ENCODE peak calls at places on chromosomes 11 and 22, in six cellular contexts. One of them, this sample, is unnamed.

GRCh38 chr22:29136715-29137700 is 64.2 kb downstream of the KREMEN1 start:
- DNase-seq in neuronal stem cell: no peak
- DNase-seq in H9: no peak
- DNase-seq in IMR-90: no peak
- DNase-seq in H1: no peak
- DNase-seq in mesendoderm: no peak
- DNase-seq in this sample: no peak

GRCh38 chr11:126162286-126163030 is 49.0 kb downstream of the RPUSD4 start:
- DNase-seq in neuronal stem cell: no peak
- DNase-seq in H9: no peak
- DNase-seq in IMR-90: peak; percentile 25
- DNase-seq in H1: no peak
- DNase-seq in mesendoderm: no peak
- DNase-seq in this sample: no peak

GRCh38 chr11:93192163-93192562 is 5.6 kb downstream of the SLC36A4 start:
- DNase-seq in neuronal stem cell: no peak
- DNase-seq in H9: peak; percentile 46
- DNase-seq in IMR-90: no peak
- DNase-seq in H1: no peak
- DNase-seq in mesendoderm: peak; percentile 92
- DNase-seq in this sample: no peak

GRCh38 chr11:14669499-14669898 is 25.9 kb downstream of the PDE3B start:
- DNase-seq in neuronal stem cell: no peak
- DNase-seq in H9: no peak
- DNase-seq in IMR-90: no peak
- DNase-seq in H1: no peak
- DNase-seq in mesendoderm: peak; percentile 19
- DNase-seq in this sample: no peak

GRCh38 chr11:115869131-115869530 is 364.9 kb upstream of the CADM1 start:
- DNase-seq in neuronal stem cell: no peak
- DNase-seq in H9: no peak
- DNase-seq in IMR-90: no peak
- DNase-seq in H1: no peak
- DNase-seq in mesendoderm: no peak
- DNase-seq in this sample: no peak

GRCh38 chr11:20065040-20065805 is 95.1 kb downstream of the DBX1 start:
- DNase-seq in neuronal stem cell: no peak
- DNase-seq in H9: no peak
- DNase-seq in IMR-90: no peak
- DNase-seq in H1: no peak
- DNase-seq in mesendoderm: no peak
- DNase-seq in this sample: peak; percentile 79

GRCh38 chr22:45777046-45777851 is 105.6 kb downstream of the ATXN10 start:
- DNase-seq in neuronal stem cell: no peak
- DNase-seq in H9: no peak
- DNase-seq in IMR-90: peak; percentile 63
- DNase-seq in H1: no peak
- DNase-seq in mesendoderm: no peak
- DNase-seq in this sample: peak; percentile 66

GRCh38 chr11:107370390-107370789 is 87.2 kb downstream of the CWF19L2 start:
- DNase-seq in neuronal stem cell: no peak
- DNase-seq in H9: no peak
- DNase-seq in IMR-90: no peak
- DNase-seq in H1: no peak
- DNase-seq in mesendoderm: no peak
- DNase-seq in this sample: no peak

GRCh38 chr22:39518124-39518786 is 2.1 kb upstream of the ATF4 start:
- DNase-seq in neuronal stem cell: no peak
- DNase-seq in H9: no peak
- DNase-seq in IMR-90: peak; percentile 30
- DNase-seq in H1: no peak
- DNase-seq in mesendoderm: no peak
- DNase-seq in this sample: no peak

GRCh38 chr11:44301856-44302231 is 8.1 kb downstream of the ALX4 start:
- DNase-seq in neuronal stem cell: no peak
- DNase-seq in H9: no peak
- DNase-seq in IMR-90: no peak
- DNase-seq in H1: no peak
- DNase-seq in mesendoderm: no peak
- DNase-seq in this sample: peak; percentile 92

GRCh38 chr11:44817207-44817944 is 90.6 kb downstream of the TSPAN18 start:
- DNase-seq in neuronal stem cell: no peak
- DNase-seq in H9: no peak
- DNase-seq in IMR-90: peak; percentile 27
- DNase-seq in H1: no peak
- DNase-seq in mesendoderm: no peak
- DNase-seq in this sample: no peak

GRCh38 chr11:119793335-119793984 is 64.5 kb upstream of the NECTIN1 start:
- DNase-seq in neuronal stem cell: no peak
- DNase-seq in H9: no peak
- DNase-seq in IMR-90: no peak
- DNase-seq in H1: no peak
- DNase-seq in mesendoderm: no peak
- DNase-seq in this sample: no peak

GRCh38 chr22:47328550-47329243 is 566.2 kb downstream of the TBC1D22A start:
- DNase-seq in neuronal stem cell: no peak
- DNase-seq in H9: no peak
- DNase-seq in IMR-90: peak; percentile 96
- DNase-seq in H1: no peak
- DNase-seq in mesendoderm: no peak
- DNase-seq in this sample: no peak

GRCh38 chr11:10108901-10109665 is 184.9 kb downstream of the SBF2 start:
- DNase-seq in neuronal stem cell: no peak
- DNase-seq in H9: no peak
- DNase-seq in IMR-90: peak; percentile 40
- DNase-seq in H1: no peak
- DNase-seq in mesendoderm: no peak
- DNase-seq in this sample: no peak

GRCh38 chr11:27353593-27354358 is 9.2 kb downstream of the CCDC34 start:
- DNase-seq in neuronal stem cell: no peak
- DNase-seq in H9: no peak
- DNase-seq in IMR-90: peak; percentile 80
- DNase-seq in H1: no peak
- DNase-seq in mesendoderm: no peak
- DNase-seq in this sample: no peak

GRCh38 chr22:46085831-46086576 is 64.3 kb upstream of the PPARA start:
- DNase-seq in neuronal stem cell: no peak
- DNase-seq in H9: no peak
- DNase-seq in IMR-90: no peak
- DNase-seq in H1: no peak
- DNase-seq in mesendoderm: no peak
- DNase-seq in this sample: peak; percentile 31

GRCh38 chr11:13008625-13009475 is at the start of gene RASSF10:
- DNase-seq in neuronal stem cell: peak; percentile 80
- DNase-seq in H9: peak; percentile 97
- DNase-seq in IMR-90: no peak
- DNase-seq in H1: peak; percentile 95
- DNase-seq in mesendoderm: peak; percentile 95
- DNase-seq in this sample: peak; percentile 75

GRCh38 chr11:9214765-9215164 is 50.4 kb downstream of the DENND5A start:
- DNase-seq in neuronal stem cell: no peak
- DNase-seq in H9: no peak
- DNase-seq in IMR-90: peak; percentile 66
- DNase-seq in H1: no peak
- DNase-seq in mesendoderm: peak; percentile 73
- DNase-seq in this sample: no peak

GRCh38 chr22:23751441-23751996 is 607 bp upstream of the ZNF70 start:
- DNase-seq in neuronal stem cell: no peak
- DNase-seq in H9: peak; percentile 60
- DNase-seq in IMR-90: no peak
- DNase-seq in H1: no peak
- DNase-seq in mesendoderm: peak; percentile 56
- DNase-seq in this sample: peak; percentile 35

GRCh38 chr22:23750374-23750743 is 553 bp downstream of the ZNF70 start:
- DNase-seq in neuronal stem cell: no peak
- DNase-seq in H9: no peak
- DNase-seq in IMR-90: no peak
- DNase-seq in H1: no peak
- DNase-seq in mesendoderm: no peak
- DNase-seq in this sample: no peak

GRCh38 chr22:23749747-23750373 is 1.1 kb downstream of the ZNF70 start:
- DNase-seq in neuronal stem cell: no peak
- DNase-seq in H9: no peak
- DNase-seq in IMR-90: no peak
- DNase-seq in H1: no peak
- DNase-seq in mesendoderm: no peak
- DNase-seq in this sample: no peak

GRCh38 chr22:23752090-23752691 is 1.3 kb upstream of the ZNF70 start:
- DNase-seq in neuronal stem cell: no peak
- DNase-seq in H9: no peak
- DNase-seq in IMR-90: no peak
- DNase-seq in H1: no peak
- DNase-seq in mesendoderm: no peak
- DNase-seq in this sample: no peak

GRCh38 chr22:23750744-23751440 is at the start of gene ZNF70:
- DNase-seq in neuronal stem cell: peak; percentile 83
- DNase-seq in H9: peak; percentile 96
- DNase-seq in IMR-90: peak; percentile 74
- DNase-seq in H1: peak; percentile 90
- DNase-seq in mesendoderm: peak; percentile 94
- DNase-seq in this sample: peak; percentile 87
- H3K4ac ChIP-seq in neuronal stem cell: peak within 1 kb of the TSS; percentile 86
- H3K4ac ChIP-seq in H9: no peak within 1 kb of the TSS
- H3K4ac ChIP-seq in IMR-90: peak within 1 kb of the TSS; percentile 100
- H3K4ac ChIP-seq in H1: peak within 1 kb of the TSS; percentile 99
- H3K4ac ChIP-seq in mesendoderm: peak within 1 kb of the TSS; percentile 85
- H3K4ac ChIP-seq in this sample: peak within 1 kb of the TSS; percentile 41

GRCh38 chr11:65486570-65487466 is 12.0 kb upstream of the MALAT1 start:
- DNase-seq in neuronal stem cell: no peak
- DNase-seq in H9: no peak
- DNase-seq in IMR-90: no peak
- DNase-seq in H1: no peak
- DNase-seq in mesendoderm: no peak
- DNase-seq in this sample: peak; percentile 2

GRCh38 chr11:65488273-65489058 is 10.4 kb upstream of the MALAT1 start:
- DNase-seq in neuronal stem cell: no peak
- DNase-seq in H9: no peak
- DNase-seq in IMR-90: peak; percentile 71
- DNase-seq in H1: no peak
- DNase-seq in mesendoderm: peak; percentile 75
- DNase-seq in this sample: peak; percentile 67

GRCh38 chr11:65489061-65489705 is 9.7 kb upstream of the MALAT1 start:
- DNase-seq in neuronal stem cell: peak; percentile 88
- DNase-seq in H9: peak; percentile 93
- DNase-seq in IMR-90: peak; percentile 90
- DNase-seq in H1: peak; percentile 75
- DNase-seq in mesendoderm: peak; percentile 99
- DNase-seq in this sample: peak; percentile 99

GRCh38 chr11:65487467-65488272 is 11.2 kb upstream of the MALAT1 start:
- DNase-seq in neuronal stem cell: peak; percentile 99
- DNase-seq in H9: peak; percentile 100
- DNase-seq in IMR-90: peak; percentile 100
- DNase-seq in H1: peak; percentile 95
- DNase-seq in mesendoderm: peak; percentile 100
- DNase-seq in this sample: peak; percentile 99

GRCh38 chr11:65485820-65486219 is 13.0 kb upstream of the MALAT1 start:
- DNase-seq in neuronal stem cell: no peak
- DNase-seq in H9: no peak
- DNase-seq in IMR-90: no peak
- DNase-seq in H1: no peak
- DNase-seq in mesendoderm: no peak
- DNase-seq in this sample: no peak
- H2BK120ac ChIP-seq in neuronal stem cell: no peak overlapping the region
- H2BK120ac ChIP-seq in H9: no peak overlapping the region
- H2BK120ac ChIP-seq in IMR-90: peak overlapping the region; percentile 93
- H2BK120ac ChIP-seq in H1: peak overlapping the region; percentile 93
- H2BK120ac ChIP-seq in mesendoderm: peak overlapping the region; percentile 40
- H2BK120ac ChIP-seq in this sample: peak overlapping the region; percentile 68

GRCh38 chr11:118791015-118791960 is at the start of gene DDX6:
- DNase-seq in neuronal stem cell: peak; percentile 79
- DNase-seq in H9: peak; percentile 84
- DNase-seq in IMR-90: peak; percentile 86
- DNase-seq in H1: peak; percentile 90
- DNase-seq in mesendoderm: peak; percentile 93
- DNase-seq in this sample: peak; percentile 85
- H3K4ac ChIP-seq in neuronal stem cell: peak within 1 kb of the TSS; percentile 97
- H3K4ac ChIP-seq in H9: peak within 1 kb of the TSS; percentile 97
- H3K4ac ChIP-seq in IMR-90: peak within 1 kb of the TSS; percentile 100
- H3K4ac ChIP-seq in H1: peak within 1 kb of the TSS; percentile 96
- H3K4ac ChIP-seq in mesendoderm: peak within 1 kb of the TSS; percentile 100
- H3K4ac ChIP-seq in this sample: peak within 1 kb of the TSS; percentile 99

GRCh38 chr22:31604746-31605705 is 57.0 kb downstream of the PISD start:
- DNase-seq in neuronal stem cell: no peak
- DNase-seq in H9: no peak
- DNase-seq in IMR-90: no peak
- DNase-seq in H1: no peak
- DNase-seq in mesendoderm: no peak
- DNase-seq in this sample: no peak
- H2BK120ac ChIP-seq in neuronal stem cell: no peak overlapping the region
- H2BK120ac ChIP-seq in H9: no peak overlapping the region
- H2BK120ac ChIP-seq in IMR-90: no peak overlapping the region
- H2BK120ac ChIP-seq in H1: no peak overlapping the region
- H2BK120ac ChIP-seq in mesendoderm: no peak overlapping the region
- H2BK120ac ChIP-seq in this sample: no peak overlapping the region

DNA sequence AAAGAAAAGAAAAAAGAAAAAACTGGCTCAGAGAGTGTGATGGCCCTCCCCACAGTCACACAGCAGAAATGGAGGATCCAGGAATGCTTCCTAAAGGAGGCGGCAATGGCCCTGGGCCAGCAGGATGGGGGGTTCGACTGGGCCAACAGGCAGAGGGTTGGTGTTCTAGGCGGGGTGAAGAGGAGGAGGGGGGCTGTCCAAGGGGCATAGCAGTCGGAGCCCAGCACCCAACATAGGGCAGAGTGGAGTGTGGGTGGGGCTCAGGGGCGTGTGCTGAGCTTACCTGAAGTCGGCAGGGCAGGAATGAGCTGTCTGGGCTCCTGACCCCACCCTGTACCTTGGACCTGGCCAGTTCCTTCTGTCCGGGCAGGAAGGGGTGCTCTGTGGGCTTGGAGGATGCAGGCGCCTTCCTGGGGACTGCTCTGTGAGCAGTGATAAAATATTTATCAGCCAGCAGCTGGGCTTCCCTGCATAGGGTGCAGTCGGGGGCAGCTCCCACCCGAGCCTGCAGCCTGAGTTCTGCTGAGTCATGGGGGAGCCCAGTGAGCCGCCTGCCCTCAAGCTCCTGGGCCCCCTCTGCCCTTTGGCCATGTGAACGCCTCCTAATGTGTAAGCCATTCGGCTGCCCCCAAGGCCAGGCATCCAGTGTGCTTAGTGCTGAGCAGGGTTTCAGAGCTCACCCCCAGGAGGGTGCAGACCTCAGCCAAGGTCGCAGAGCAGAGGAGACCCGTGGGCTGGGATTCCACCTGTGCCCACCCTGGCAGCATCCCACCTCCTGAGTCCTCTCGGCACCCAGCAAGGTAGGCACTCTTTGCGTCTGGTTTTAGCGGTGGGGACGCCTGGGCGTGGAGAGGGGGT is 25.3 kb upstream of the PRR5 start:
- DNase-seq in neuronal stem cell: no peak
- DNase-seq in H9: no peak
- DNase-seq in IMR-90: peak; percentile 13
- DNase-seq in H1: no peak
- DNase-seq in mesendoderm: no peak
- DNase-seq in this sample: no peak
- H3K4ac ChIP-seq in neuronal stem cell: no peak overlapping the region
- H3K4ac ChIP-seq in H9: no peak overlapping the region
- H3K4ac ChIP-seq in IMR-90: peak overlapping the region; percentile 69
- H3K4ac ChIP-seq in H1: no peak overlapping the region
- H3K4ac ChIP-seq in mesendoderm: no peak overlapping the region
- H3K4ac ChIP-seq in this sample: no peak overlapping the region

GRCh38 chr22:26480611-26480932 is 3.0 kb downstream of the HPS4 start:
- DNase-seq in neuronal stem cell: no peak
- DNase-seq in H9: no peak
- DNase-seq in IMR-90: no peak
- DNase-seq in H1: no peak
- DNase-seq in mesendoderm: no peak
- DNase-seq in this sample: no peak
- H2BK120ac ChIP-seq in neuronal stem cell: no peak overlapping the region
- H2BK120ac ChIP-seq in H9: no peak overlapping the region
- H2BK120ac ChIP-seq in IMR-90: no peak overlapping the region
- H2BK120ac ChIP-seq in H1: no peak overlapping the region
- H2BK120ac ChIP-seq in mesendoderm: no peak overlapping the region
- H2BK120ac ChIP-seq in this sample: no peak overlapping the region